ENCODE peak calls at places on chromosomes 13 and 19, in six cellular contexts. E is NCI-H748 treated with DMSO at 0.1 percent for 48 hours; Q is heart right ventricle; Z is RPMI7951; R is EL; W is stimulated activated CD4-positive, alpha-beta T cell treated with anti-CD3 and anti-CD28 coated beads, TNF-alpha, amount 100 ng/mL, for 1 hour. N is an unnamed sample.

GRCh38 chr13:60431108-60431700 is 34.2 kb downstream of the TDRD3 start:
- DNase-seq in Q (no peak), Z (peak; percentile 51), W (no peak), R (peak; percentile 59), E (peak; percentile 80), N (peak; percentile 49)

GRCh38 chr19:35936738-35937268 is 629 bp downstream of the LRFN3 start:
- DNase-seq in Z (no peak), R (no peak), E (no peak), W (no peak), Q (no peak), N (peak; percentile 30)

GRCh38 chr13:21798181-21798580 is 127.3 kb downstream of the FGF9 start:
- DNase-seq in W (no peak), Z (no peak), E (no peak), Q (no peak), R (no peak), N (no peak)

GRCh38 chr13:93146584-93147292 is 79.9 kb upstream of the GPC6 start:
- DNase-seq in E (no peak), Z (peak; percentile 3), R (peak; percentile 36), W (no peak), Q (no peak), N (no peak)

GRCh38 chr13:55816976-55817601 is 1323.6 kb upstream of the PRR20A start:
- DNase-seq in Q (no peak), E (peak; percentile 91), Z (no peak), W (no peak), R (no peak), N (no peak)

GRCh38 chr13:78610381-78610883 is 7.1 kb upstream of the POU4F1 start:
- DNase-seq in E (peak; percentile 9), W (no peak), R (no peak), Z (no peak), Q (no peak), N (no peak)

GRCh38 chr13:74134777-74135305 is 637 bp upstream of the KLF12 start:
- DNase-seq in Q (peak; percentile 65), R (peak; percentile 68), Z (peak; percentile 49), E (peak; percentile 48), W (no peak), N (peak; percentile 72)

GRCh38 chr19:47157455-47158321 is 27.1 kb downstream of the SAE1 start:
- DNase-seq in R (peak; percentile 80), W (no peak), Q (peak; percentile 42), E (no peak), Z (no peak), N (peak; percentile 45)

GRCh38 chr19:39046037-39046821 is 13.9 kb upstream of the FBXO27 start:
- DNase-seq in W (no peak), Q (no peak), Z (peak; percentile 51), R (peak; percentile 12), E (no peak), N (no peak)

GRCh38 chr13:43783820-43784219 is 3.0 kb downstream of the ENOX1 start:
- DNase-seq in R (peak; percentile 26), W (no peak), Q (no peak), Z (peak; percentile 68), E (peak; percentile 78), N (peak; percentile 34)

GRCh38 chr19:53659292-53659691 is 27.5 kb downstream of the DPRX start:
- DNase-seq in W (no peak), Q (no peak), R (peak; percentile 6), Z (peak; percentile 33), E (no peak), N (no peak)

GRCh38 chr19:44653977-44654784 is 10.5 kb downstream of the PVR start:
- DNase-seq in W (peak; percentile 23), Q (peak; percentile 72), E (no peak), R (no peak), Z (peak; percentile 44), N (peak; percentile 64)

GRCh38 chr13:46951516-46951915 is 54.7 kb upstream of the HTR2A start:
- DNase-seq in E (no peak), Q (no peak), Z (no peak), W (no peak), R (peak; percentile 51), N (no peak)

GRCh38 chr19:294819-295686 is 3.9 kb upstream of the PLPP2 start:
- DNase-seq in Z (no peak), Q (no peak), R (no peak), W (no peak), E (peak; percentile 10), N (peak; percentile 26)

GRCh38 chr13:49308104-49308875 is 60.6 kb downstream of the CDADC1 start:
- DNase-seq in E (no peak), R (no peak), Z (no peak), Q (peak; percentile 71), W (no peak), N (no peak)

GRCh38 chr13:23506071-23506820 is 64.0 kb upstream of the TNFRSF19 start:
- DNase-seq in Q (no peak), E (no peak), R (peak; percentile 68), Z (peak; percentile 95), W (no peak), N (no peak)

GRCh38 chr19:32404939-32405430 is 585 bp upstream of the DPY19L3 start:
- DNase-seq in R (no peak), E (peak; percentile 72), W (peak; percentile 0), Q (peak; percentile 80), Z (peak; percentile 58), N (no peak)

GRCh38 chr13:42970824-42971669 is 21.0 kb downstream of the EPSTI1 start:
- DNase-seq in E (peak; percentile 12), Q (no peak), R (peak; percentile 78), Z (peak; percentile 67), W (no peak), N (peak; percentile 57)

GRCh38 chr13:91468301-91468700 is 69.9 kb downstream of the GPC5 start:
- DNase-seq in R (peak; percentile 4), W (no peak), Q (no peak), Z (no peak), E (no peak), N (no peak)

GRCh38 chr13:53075356-53076041 is 46.9 kb downstream of the OLFM4 start:
- DNase-seq in W (no peak), E (no peak), Q (no peak), Z (no peak), R (no peak), N (no peak)

GRCh38 chr13:61192826-61193225 is 222.8 kb downstream of the PCDH20 start:
- DNase-seq in R (no peak), E (no peak), Q (no peak), W (no peak), Z (no peak), N (no peak)

GRCh38 chr13:102724923-102725322 is 30.1 kb upstream of the METTL21C start:
- DNase-seq in Q (no peak), R (peak; percentile 52), E (peak; percentile 24), W (no peak), Z (peak; percentile 51), N (peak; percentile 2)

GRCh38 chr13:59774511-59774911 is 389.2 kb downstream of the DIAPH3 start:
- DNase-seq in R (peak; percentile 84), Z (peak; percentile 65), W (no peak), E (no peak), Q (no peak), N (no peak)

GRCh38 chr19:41478875-41479756 is 36.2 kb downstream of the ERICH4 start:
- DNase-seq in R (no peak), W (no peak), Z (no peak), Q (no peak), E (no peak), N (no peak)

GRCh38 chr19:11530432-11530831 is 1.5 kb upstream of the ECSIT start:
- DNase-seq in W (no peak), E (peak; percentile 20), Q (peak; percentile 74), R (peak; percentile 68), Z (peak; percentile 61), N (no peak)

GRCh38 chr13:102571075-102571474 is 25.7 kb upstream of the TPP2 start:
- DNase-seq in W (no peak), R (no peak), Z (no peak), Q (no peak), E (peak; percentile 3), N (no peak)

GRCh38 chr19:30385666-30386065 is 13.5 kb downstream of the ZNF536 start:
- DNase-seq in W (no peak), E (no peak), R (no peak), Q (no peak), Z (no peak), N (no peak)

GRCh38 chr19:40598918-40599307 is 2.3 kb upstream of the LTBP4 start:
- DNase-seq in W (no peak), R (no peak), Q (no peak), Z (no peak), E (no peak), N (no peak)

N was measured in CD4-positive, alpha-beta memory T cell.